ENCODE peak calls at places on chromosomes 7 and 10, in five cellular contexts. One of them, this sample, is unnamed.

GRCh38 chr7:157888579-157888978 is 551.8 kb downstream of the DNAJB6 start:
- DNase-seq in amygdala: no peak
- DNase-seq in stimulated activated CD4-positive, alpha-beta T cell treated with anti-CD3 and anti-CD28 coated beads, Interleukin-4, amount 100 ng/mL, for 48 hours: no peak
- DNase-seq in left cardiac atrium: no peak
- DNase-seq in activated T-cell treated with anti-CD3 and anti-CD28 coated beads for 1 hour: no peak
- DNase-seq in this sample: no peak

GRCh38 chr10:49135575-49136313 is 1.9 kb upstream of the FAM170B start:
- DNase-seq in stimulated activated CD4-positive, alpha-beta T cell treated with anti-CD3 and anti-CD28 coated beads, Interleukin-4, amount 100 ng/mL, for 48 hours: no peak
- DNase-seq in left cardiac atrium: no peak
- DNase-seq in activated T-cell treated with anti-CD3 and anti-CD28 coated beads for 1 hour: no peak
- DNase-seq in amygdala: no peak
- DNase-seq in this sample: no peak

GRCh38 chr7:150665075-150665794 is 20.3 kb upstream of the GIMAP2 start:
- DNase-seq in stimulated activated CD4-positive, alpha-beta T cell treated with anti-CD3 and anti-CD28 coated beads, Interleukin-4, amount 100 ng/mL, for 48 hours: no peak
- DNase-seq in activated T-cell treated with anti-CD3 and anti-CD28 coated beads for 1 hour: no peak
- DNase-seq in left cardiac atrium: no peak
- DNase-seq in amygdala: no peak
- DNase-seq in this sample: no peak

GRCh38 chr10:1989090-1989489 is 251.8 kb upstream of the ADARB2 start:
- DNase-seq in left cardiac atrium: no peak
- DNase-seq in amygdala: no peak
- DNase-seq in activated T-cell treated with anti-CD3 and anti-CD28 coated beads for 1 hour: no peak
- DNase-seq in stimulated activated CD4-positive, alpha-beta T cell treated with anti-CD3 and anti-CD28 coated beads, Interleukin-4, amount 100 ng/mL, for 48 hours: no peak
- DNase-seq in this sample: no peak

GRCh38 chr10:43000021-43000411 is 76.9 kb upstream of the RET start:
- DNase-seq in left cardiac atrium: no peak
- DNase-seq in amygdala: no peak
- DNase-seq in stimulated activated CD4-positive, alpha-beta T cell treated with anti-CD3 and anti-CD28 coated beads, Interleukin-4, amount 100 ng/mL, for 48 hours: no peak
- DNase-seq in activated T-cell treated with anti-CD3 and anti-CD28 coated beads for 1 hour: no peak
- DNase-seq in this sample: no peak

GRCh38 chr7:155667241-155667849 is 22.9 kb downstream of the RBM33 start:
- DNase-seq in activated T-cell treated with anti-CD3 and anti-CD28 coated beads for 1 hour: no peak
- DNase-seq in left cardiac atrium: no peak
- DNase-seq in amygdala: no peak
- DNase-seq in stimulated activated CD4-positive, alpha-beta T cell treated with anti-CD3 and anti-CD28 coated beads, Interleukin-4, amount 100 ng/mL, for 48 hours: no peak
- DNase-seq in this sample: no peak

GRCh38 chr7:48111596-48111995 is 22.5 kb downstream of the UPP1 start:
- DNase-seq in stimulated activated CD4-positive, alpha-beta T cell treated with anti-CD3 and anti-CD28 coated beads, Interleukin-4, amount 100 ng/mL, for 48 hours: no peak
- DNase-seq in left cardiac atrium: no peak
- DNase-seq in amygdala: no peak
- DNase-seq in activated T-cell treated with anti-CD3 and anti-CD28 coated beads for 1 hour: no peak
- DNase-seq in this sample: no peak

GRCh38 chr10:67697646-67698245 is 1.8 kb upstream of the CTNNA3 start:
- DNase-seq in stimulated activated CD4-positive, alpha-beta T cell treated with anti-CD3 and anti-CD28 coated beads, Interleukin-4, amount 100 ng/mL, for 48 hours: no peak
- DNase-seq in activated T-cell treated with anti-CD3 and anti-CD28 coated beads for 1 hour: no peak
- DNase-seq in left cardiac atrium: no peak
- DNase-seq in amygdala: peak
- DNase-seq in this sample: peak

GRCh38 chr7:104123786-104124185 is 84.0 kb downstream of the ORC5 start:
- DNase-seq in activated T-cell treated with anti-CD3 and anti-CD28 coated beads for 1 hour: no peak
- DNase-seq in left cardiac atrium: no peak
- DNase-seq in stimulated activated CD4-positive, alpha-beta T cell treated with anti-CD3 and anti-CD28 coated beads, Interleukin-4, amount 100 ng/mL, for 48 hours: no peak
- DNase-seq in amygdala: no peak
- DNase-seq in this sample: no peak

GRCh38 chr10:112732277-112732891 is 217.7 kb upstream of the TCF7L2 start:
- DNase-seq in amygdala: peak
- DNase-seq in left cardiac atrium: no peak
- DNase-seq in stimulated activated CD4-positive, alpha-beta T cell treated with anti-CD3 and anti-CD28 coated beads, Interleukin-4, amount 100 ng/mL, for 48 hours: no peak
- DNase-seq in activated T-cell treated with anti-CD3 and anti-CD28 coated beads for 1 hour: no peak
- DNase-seq in this sample: no peak

This sample was measured in HS-27A.